ENCODE peak calls at places on chromosomes 11 and 22, in six cellular contexts. T is prostate gland, J is GM12891, X is GM23338, I is spleen, K is K562. V is an unnamed sample.

GRCh38 chr11:61533401-61533800 is 24.9 kb downstream of the LRRC10B start:
- DNase-seq in K (no peak), I (no peak), X (no peak), J (no peak), T (peak), V (no peak)

GRCh38 chr11:117868815-117869642 is 7.4 kb downstream of the FXYD6 start:
- DNase-seq in X (peak), I (no peak), T (no peak), J (no peak), K (no peak), V (no peak)

GRCh38 chr11:106585061-106585460 is 433.2 kb downstream of the GUCY1A2 start:
- DNase-seq in J (no peak), I (no peak), K (no peak), T (no peak), X (peak), V (peak)

GRCh38 chr11:114262681-114263509 is 33.3 kb upstream of the NNMT start:
- DNase-seq in I (no peak), K (peak), J (no peak), X (peak), T (no peak), V (peak)

GRCh38 chr22:30262917-30263741 is 3.5 kb downstream of the OSM start:
- DNase-seq in X (peak), I (peak), T (peak), K (peak), J (peak), V (peak)

GRCh38 chr11:65625628-65626342 is 10.2 kb downstream of the PCNX3 start:
- DNase-seq in I (peak), K (no peak), J (peak), X (peak), T (peak), V (peak)

GRCh38 chr11:29333993-29334780 is 682.6 kb downstream of the KCNA4 start:
- DNase-seq in I (no peak), T (no peak), X (peak), J (no peak), K (peak), V (peak)

GRCh38 chr11:2084721-2085120 is 54.5 kb downstream of the IGF2 start:
- DNase-seq in X (no peak), J (no peak), I (peak), T (peak), K (no peak), V (no peak)

GRCh38 chr11:124724854-124725718 is 14.7 kb upstream of the NRGN start:
- DNase-seq in I (peak), J (no peak), K (no peak), X (no peak), T (no peak), V (no peak)

GRCh38 chr11:24086921-24087320 is 409.9 kb upstream of the LUZP2 start:
- DNase-seq in T (no peak), I (no peak), K (no peak), X (no peak), J (no peak), V (no peak)

GRCh38 chr22:41925783-41926460 is 684 bp downstream of the TNFRSF13C start:
- DNase-seq in K (peak), I (peak), T (peak), X (peak), J (no peak), V (peak)

GRCh38 chr22:30878516-30879365 is 89.8 kb downstream of the MORC2 start:
- DNase-seq in J (no peak), T (no peak), I (peak), X (no peak), K (peak), V (peak)

GRCh38 chr11:73493838-73494598 is 103.9 kb downstream of the FAM168A start:
- DNase-seq in I (no peak), K (no peak), X (peak), T (peak), J (no peak), V (no peak)

GRCh38 chr11:34149786-34150185 is 44.4 kb downstream of the NAT10 start:
- DNase-seq in J (no peak), K (peak), I (no peak), X (peak), T (no peak), V (peak)

GRCh38 chr11:46914363-46914762 is 4.0 kb downstream of the LRP4 start:
- DNase-seq in J (no peak), K (no peak), X (no peak), I (no peak), T (no peak), V (no peak)

GRCh38 chr11:118909619-118910308 is 16.0 kb downstream of the BCL9L start:
- DNase-seq in X (peak), I (peak), J (no peak), T (no peak), K (no peak), V (no peak)

GRCh38 chr11:31780078-31780971 is 30.8 kb downstream of the PAX6 start:
- DNase-seq in K (no peak), I (no peak), X (no peak), T (no peak), J (no peak), V (no peak)

GRCh38 chr11:130488187-130489026 is 40.0 kb downstream of the ADAMTS15 start:
- DNase-seq in X (no peak), K (no peak), I (no peak), J (no peak), T (no peak), V (peak)

GRCh38 chr11:121535122-121535796 is 82.5 kb upstream of the SORL1-AS1 start:
- DNase-seq in X (no peak), K (no peak), J (no peak), I (no peak), T (no peak), V (no peak)

GRCh38 chr11:119472186-119472855 is 49.3 kb upstream of the THY1 start:
- DNase-seq in I (no peak), X (no peak), T (no peak), K (no peak), J (no peak), V (no peak)

GRCh38 chr22:33467718-33468117 is 409.5 kb upstream of the SYN3 start:
- DNase-seq in T (no peak), I (no peak), K (no peak), X (no peak), J (no peak), V (peak)

GRCh38 chr11:11968511-11969280 is 39.7 kb downstream of the DKK3 start:
- DNase-seq in T (no peak), K (no peak), X (no peak), J (no peak), I (peak), V (peak)

GRCh38 chr11:57638005-57638760 is 11.5 kb downstream of the YPEL4 start:
- DNase-seq in K (no peak), T (peak), J (no peak), I (no peak), X (peak), V (peak)

GRCh38 chr11:69437001-69437875 is 44.2 kb upstream of the LINC01488 start:
- DNase-seq in J (no peak), T (no peak), K (no peak), X (peak), I (peak), V (no peak)

GRCh38 chr22:29343313-29343805 is 27.9 kb upstream of the RASL10A start:
- DNase-seq in I (no peak), T (no peak), K (no peak), J (no peak), X (no peak), V (peak)

GRCh38 chr11:128868851-128869671 is 2.0 kb upstream of the KCNJ1 start:
- DNase-seq in K (no peak), X (no peak), J (no peak), T (no peak), I (no peak), V (no peak)

GRCh38 chr11:126992804-126993111 is 7.8 kb downstream of the KIRREL3 start:
- DNase-seq in J (no peak), K (no peak), T (no peak), X (no peak), I (no peak), V (no peak)

GRCh38 chr22:19943665-19944026 is 2.0 kb upstream of the TXNRD2 start:
- DNase-seq in J (no peak), T (no peak), K (peak), X (peak), I (no peak), V (peak)

GRCh38 chr11:86951706-86952105 is 3.5 kb downstream of the FZD4 start:
- DNase-seq in J (no peak), K (no peak), T (no peak), I (no peak), X (no peak), V (no peak)

GRCh38 chr11:86947541-86947940 is 7.7 kb downstream of the FZD4 start:
- DNase-seq in X (no peak), I (no peak), J (no peak), T (no peak), K (no peak), V (no peak)

GRCh38 chr11:86952221-86952875 is 2.8 kb downstream of the FZD4 start:
- DNase-seq in K (no peak), X (no peak), T (peak), J (no peak), I (no peak), V (no peak)

GRCh38 chr11:86948733-86949132 is 6.5 kb downstream of the FZD4 start:
- DNase-seq in X (no peak), J (no peak), K (no peak), I (no peak), T (no peak), V (no peak)

GRCh38 chr11:86949995-86950993 is 4.9 kb downstream of the FZD4 start:
- DNase-seq in I (no peak), T (no peak), J (no peak), X (no peak), K (no peak), V (no peak)
- TF ChIP-seq POLR2AphosphoS5 in I (no peak), T (no peak), J (no peak), X (no peak), K (no peak), V (no peak)

DNA sequence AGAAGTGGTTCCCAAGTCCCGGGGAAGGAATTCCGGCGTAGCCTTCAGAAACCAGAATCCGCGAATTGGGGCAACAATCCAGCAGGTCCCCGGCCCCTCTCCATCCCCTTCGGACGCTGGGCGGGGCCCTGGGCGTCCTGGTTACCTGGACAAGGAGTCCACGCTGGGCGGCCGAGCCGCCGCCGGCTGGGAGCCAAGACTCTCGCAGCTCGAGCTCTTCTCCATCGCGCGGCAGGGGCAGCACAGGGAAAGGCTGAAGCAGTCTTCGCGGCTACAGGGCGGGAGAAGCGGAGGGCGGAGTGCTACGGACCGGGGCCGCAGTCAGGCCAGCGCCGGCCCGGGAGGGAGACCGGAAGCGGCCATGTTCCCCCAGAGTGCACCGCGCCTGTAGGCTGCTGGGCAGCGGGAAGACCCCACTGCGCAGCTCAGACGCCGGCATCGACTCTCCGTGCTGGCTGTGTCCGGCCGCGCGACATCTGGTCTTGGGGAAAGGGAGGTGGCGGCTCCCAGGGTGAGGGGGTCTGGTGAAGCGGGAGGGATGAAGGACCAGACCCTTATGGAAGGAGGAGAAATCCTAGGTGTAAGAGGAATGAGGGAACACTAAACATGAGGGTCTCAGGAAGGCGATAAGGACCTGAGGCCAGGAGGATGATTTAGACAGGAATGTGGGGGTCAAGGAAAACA is at the start of gene MTMR2:
- DNase-seq in J (peak), T (peak), I (peak), X (peak), K (peak), V (peak)
- TF ChIP-seq POLR2AphosphoS5 in J (peak), T (peak), I (peak), X (peak), K (peak), V (peak)

GRCh38 chr11:8720868-8721739 is 38.5 kb downstream of the RPL27A start:
- DNase-seq in J (no peak), I (no peak), K (no peak), T (peak), X (peak), V (no peak)

GRCh38 chr11:8717876-8718753 is 35.5 kb downstream of the RPL27A start:
- DNase-seq in T (peak), J (peak), I (no peak), K (no peak), X (no peak), V (no peak)

GRCh38 chr11:8720376-8720775 is 37.8 kb downstream of the RPL27A start:
- DNase-seq in K (no peak), X (no peak), J (no peak), T (no peak), I (no peak), V (no peak)

GRCh38 chr11:8717544-8717875 is 34.9 kb downstream of the RPL27A start:
- DNase-seq in X (no peak), T (no peak), K (peak), J (no peak), I (no peak), V (no peak)

GRCh38 chr11:8719260-8720190 is 36.9 kb downstream of the RPL27A start:
- DNase-seq in T (peak), X (no peak), J (no peak), K (no peak), I (no peak), V (no peak)
- TF ChIP-seq POLR2AphosphoS5 in T (peak), X (no peak), J (no peak), K (no peak), I (peak), V (peak)

DNA sequence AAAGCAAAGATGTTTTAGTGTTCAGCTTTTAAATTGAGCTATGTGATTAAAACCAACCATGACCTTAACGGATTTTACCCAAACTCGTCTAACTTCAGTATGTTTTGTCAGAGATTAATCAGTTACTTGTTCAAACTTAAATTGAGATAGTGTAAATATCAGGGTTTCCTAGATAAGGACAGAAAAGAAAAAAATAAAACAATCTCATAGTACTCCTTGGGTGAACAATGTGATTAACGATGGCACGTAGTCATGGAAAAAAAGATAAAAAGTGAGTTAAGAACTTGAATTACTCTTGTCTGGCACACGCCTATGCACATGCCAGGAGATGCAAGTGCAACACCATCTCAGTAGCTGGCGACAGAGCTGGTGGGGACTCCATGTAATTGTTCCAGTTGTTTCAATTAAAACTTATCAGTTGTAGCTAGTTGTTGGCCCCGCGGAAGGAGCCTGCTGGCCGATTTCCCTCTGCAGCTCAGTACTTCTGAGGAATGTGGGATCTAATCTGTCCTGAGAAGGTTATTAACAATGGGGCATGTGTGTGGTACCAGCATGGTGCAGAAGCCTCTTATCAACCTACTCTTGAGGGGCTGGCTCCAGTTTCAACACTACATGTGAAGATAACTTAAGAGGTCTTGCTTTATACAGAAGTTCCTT is 3.0 kb downstream of the RASSF10 start:
- DNase-seq in I (no peak), J (no peak), K (no peak), T (no peak), X (peak), V (no peak)
- TF ChIP-seq POLR2AphosphoS5 in I (no peak), J (no peak), K (no peak), T (no peak), X (no peak), V (no peak)